ENCODE peak calls at places on chromosomes 7 and 10, in nine cellular contexts. N, Q, J, E, Y, R, P, S and I are unnamed samples.
A peak's percentile ranks its signal among the peaks of the same experiment; 100 is the strongest.

GRCh38 chr10:128373071-128373749 is 247.0 kb upstream of the MKI67 start:
- DNase-seq in R (no peak), J (no peak), S (no peak), Q (no peak), P (no peak), Y (no peak), N (no peak), E (no peak), I (no peak)

GRCh38 chr10:78552261-78552811 is 516.4 kb upstream of the ZMIZ1 start:
- DNase-seq in N (no peak), P (no peak), S (no peak), Q (no peak), R (peak; percentile 60), E (no peak), Y (peak; percentile 22), J (no peak), I (no peak)

GRCh38 chr7:106947244-106947728 is 82.2 kb downstream of the PIK3CG start:
- DNase-seq in R (peak; percentile 83), S (peak; percentile 72), E (no peak), J (no peak), N (peak; percentile 68), Q (peak; percentile 17), P (peak; percentile 57), Y (peak; percentile 83), I (peak; percentile 67)

GRCh38 chr10:1571587-1572237 is 165.6 kb downstream of the ADARB2 start:
- DNase-seq in S (no peak), N (no peak), E (no peak), P (no peak), J (no peak), Q (no peak), R (no peak), Y (no peak), I (no peak)

GRCh38 chr10:33235271-33235884 is 99.1 kb downstream of the NRP1 start:
- DNase-seq in R (no peak), P (no peak), N (no peak), J (no peak), S (peak; percentile 21), E (no peak), Y (no peak), Q (no peak), I (no peak)

GRCh38 chr7:106050002-106050742 is 61.9 kb downstream of the SYPL1 start:
- DNase-seq in Y (peak; percentile 83), R (peak; percentile 59), S (peak; percentile 37), Q (no peak), N (no peak), P (no peak), E (no peak), J (no peak), I (peak; percentile 27)

GRCh38 chr7:27109533-27110162 is 7.2 kb upstream of the HOXA2 start:
- DNase-seq in N (no peak), J (no peak), E (no peak), Y (no peak), P (no peak), R (peak; percentile 25), Q (no peak), S (no peak), I (no peak)

GRCh38 chr7:46385662-46386309 is 464.7 kb upstream of the IGFBP3 start:
- DNase-seq in N (no peak), R (peak; percentile 96), S (no peak), Y (peak; percentile 77), P (no peak), Q (no peak), E (no peak), J (no peak), I (no peak)

GRCh38 chr10:79004311-79004710 is 64.5 kb upstream of the ZMIZ1 start:
- DNase-seq in J (no peak), N (no peak), R (no peak), S (no peak), Q (peak; percentile 15), E (no peak), Y (no peak), P (no peak), I (no peak)

GRCh38 chr7:154171422-154171821 is 119.2 kb downstream of the DPP6 start:
- DNase-seq in J (no peak), E (no peak), R (no peak), S (no peak), Q (no peak), N (no peak), P (no peak), Y (no peak), I (no peak)

GRCh38 chr7:29940199-29940598 is 49.4 kb downstream of the SCRN1 start:
- DNase-seq in J (no peak), Q (no peak), R (peak; percentile 10), N (no peak), P (no peak), Y (no peak), S (no peak), E (no peak), I (no peak)

GRCh38 chr7:29951206-29951605 is 38.4 kb downstream of the SCRN1 start:
- DNase-seq in S (no peak), R (no peak), J (no peak), Y (no peak), P (no peak), E (no peak), N (no peak), Q (no peak), I (no peak)

GRCh38 chr7:29950480-29950879 is 39.1 kb downstream of the SCRN1 start:
- DNase-seq in J (no peak), E (no peak), P (no peak), Q (no peak), R (no peak), Y (no peak), S (no peak), N (no peak), I (no peak)

GRCh38 chr7:29946428-29947186 is 43.0 kb downstream of the SCRN1 start:
- DNase-seq in R (no peak), E (no peak), S (peak; percentile 38), N (peak; percentile 42), P (no peak), Y (peak; percentile 24), J (no peak), Q (peak; percentile 9), I (peak; percentile 30)

DNA sequence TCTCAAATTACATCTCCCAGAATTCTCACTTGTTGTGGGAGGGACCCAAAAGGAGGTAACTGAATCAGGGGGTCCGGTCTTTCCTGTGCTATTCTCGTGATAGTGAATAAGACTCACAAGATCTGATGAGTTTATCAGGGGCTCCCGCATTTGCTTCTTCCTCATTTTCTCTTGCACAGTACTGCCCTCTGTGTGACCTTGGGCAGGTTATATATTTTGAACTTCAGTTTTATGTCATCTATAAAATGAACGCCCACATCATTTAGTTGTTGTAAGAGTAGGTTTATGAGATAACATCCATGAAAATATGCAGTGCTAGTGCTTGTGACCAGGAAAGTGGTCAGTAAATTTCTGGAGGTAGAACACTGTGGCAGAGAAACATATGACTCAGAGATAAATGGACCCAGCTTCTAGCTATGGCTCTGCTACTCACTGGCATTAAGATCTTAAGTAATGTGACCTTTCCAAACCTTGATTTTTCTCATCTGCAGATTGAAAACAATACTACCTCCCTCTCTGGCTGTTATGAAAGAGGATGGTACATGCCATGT is 44.3 kb downstream of the SCRN1 start:
- DNase-seq in E (no peak), Q (no peak), R (no peak), N (no peak), J (no peak), S (no peak), P (no peak), Y (no peak), I (no peak)
- H3K36me3 ChIP-seq in E (peaks cover 21% of the 10 kb centered on the region), Q (no peaks in the 10 kb centered on the region), R (peaks cover 66% of the 10 kb centered on the region), N (peaks cover 28% of the 10 kb centered on the region), J (peaks cover 45% of the 10 kb centered on the region), S (peaks cover 67% of the 10 kb centered on the region), P (peaks cover 4% of the 10 kb centered on the region), Y (peaks cover 49% of the 10 kb centered on the region), I (peaks cover 72% of the 10 kb centered on the region)

DNA sequence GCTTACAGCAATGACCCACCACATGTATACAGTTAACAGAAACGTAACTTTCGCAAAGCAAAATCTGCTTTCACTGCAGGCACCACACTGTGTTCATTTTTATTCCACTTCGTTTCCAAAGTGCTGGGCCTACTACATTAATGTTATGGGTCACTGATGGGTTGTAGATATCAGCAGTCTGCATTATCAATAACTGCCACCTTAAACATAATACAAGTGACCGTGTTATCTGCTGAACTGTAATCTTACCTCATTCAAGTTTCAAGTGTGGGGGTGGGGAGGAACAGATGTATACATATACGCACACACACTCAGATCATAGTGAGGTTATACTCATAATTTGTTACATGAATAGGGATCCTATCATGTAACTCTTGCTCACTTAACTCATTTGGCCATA is 21.1 kb downstream of the RNF32 start:
- DNase-seq in E (no peak), P (no peak), R (no peak), J (no peak), S (no peak), Q (no peak), N (no peak), Y (no peak), I (no peak)
- H3K36me3 ChIP-seq in E (no peaks in the 10 kb centered on the region), P (no peaks in the 10 kb centered on the region), R (no peaks in the 10 kb centered on the region), J (no peaks in the 10 kb centered on the region), S (no peaks in the 10 kb centered on the region), Q (no peaks in the 10 kb centered on the region), N (no peaks in the 10 kb centered on the region), Y (no peaks in the 10 kb centered on the region), I (peaks cover 5% of the 10 kb centered on the region)

GRCh38 chr10:112289373-112290053 is 6.3 kb downstream of the TECTB start:
- DNase-seq in S (no peak), Y (no peak), Q (no peak), J (no peak), P (no peak), E (no peak), N (no peak), R (no peak), I (no peak)
- H3K36me3 ChIP-seq in S (no peaks in the 10 kb centered on the region), Y (no peaks in the 10 kb centered on the region), Q (no peaks in the 10 kb centered on the region), J (no peaks in the 10 kb centered on the region), P (no peaks in the 10 kb centered on the region), E (no peaks in the 10 kb centered on the region), N (no peaks in the 10 kb centered on the region), R (no peaks in the 10 kb centered on the region), I (no peaks in the 10 kb centered on the region)

GRCh38 chr10:102617816-102618215 is 26.5 kb upstream of the TRIM8 start:
- DNase-seq in E (no peak), N (no peak), P (no peak), Y (no peak), J (peak; percentile 20), S (no peak), R (no peak), Q (no peak), I (no peak)

GRCh38 chr10:102620615-102621417 is 23.5 kb upstream of the TRIM8 start:
- DNase-seq in Y (no peak), Q (no peak), R (peak; percentile 55), E (no peak), S (no peak), J (peak; percentile 39), P (no peak), N (no peak), I (no peak)

GRCh38 chr10:102621418-102622325 is 22.6 kb upstream of the TRIM8 start:
- DNase-seq in E (no peak), S (no peak), Y (no peak), R (peak; percentile 45), Q (no peak), J (peak; percentile 42), N (no peak), P (no peak), I (no peak)

GRCh38 chr10:102619281-102619981 is 24.8 kb upstream of the TRIM8 start:
- DNase-seq in E (no peak), R (no peak), Q (no peak), Y (no peak), S (no peak), N (no peak), P (no peak), J (peak; percentile 38), I (no peak)

DNA sequence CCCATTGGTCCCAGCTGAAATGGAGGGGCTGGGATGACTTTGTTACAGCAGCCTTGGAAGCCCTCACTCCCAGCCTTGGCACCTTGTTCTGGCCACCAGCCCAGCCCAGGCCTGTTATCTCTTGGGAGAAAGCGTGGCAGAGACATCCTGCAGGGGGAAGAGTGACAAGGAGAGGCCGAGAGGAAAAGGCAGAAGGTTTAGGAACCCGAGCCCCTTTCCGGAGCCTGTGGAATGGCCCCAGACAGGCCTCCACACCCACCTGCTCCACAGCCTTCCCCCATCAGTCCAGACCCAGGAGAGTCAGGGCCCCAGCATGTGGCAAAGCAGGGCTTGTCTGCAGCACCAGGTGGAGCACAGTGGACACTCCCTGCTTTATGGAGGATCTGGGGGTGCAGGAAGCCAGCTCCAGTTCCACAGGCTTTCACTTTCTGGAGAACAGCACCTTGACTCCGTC is 24.1 kb upstream of the TRIM8 start:
- DNase-seq in E (no peak), S (no peak), Q (peak; percentile 76), J (peak; percentile 41), P (no peak), N (no peak), R (no peak), Y (no peak), I (no peak)
- H3K36me3 ChIP-seq in E (peaks cover 7% of the 10 kb centered on the region), S (peaks cover 5% of the 10 kb centered on the region), Q (peaks cover 3% of the 10 kb centered on the region), J (peaks cover 32% of the 10 kb centered on the region), P (peaks cover 31% of the 10 kb centered on the region), N (no peaks in the 10 kb centered on the region), R (peaks cover 26% of the 10 kb centered on the region), Y (peaks cover 67% of the 10 kb centered on the region), I (no peaks in the 10 kb centered on the region)